ENCODE peak calls at places on chromosomes 12 and 14, in eight cellular contexts. One of them, this sample, is unnamed.

GRCh38 chr14:94423465-94424056 is 29.0 kb downstream of the SERPINA11 start:
- DNase-seq in Caco-2: peak; percentile 80
- DNase-seq in heart left ventricle: peak; percentile 48
- DNase-seq in WTC11: peak; percentile 90
- DNase-seq in adrenal gland: peak; percentile 82
- DNase-seq in left ventricle myocardium inferior: peak; percentile 55
- DNase-seq in cardiac muscle cell: peak; percentile 87
- DNase-seq in endothelial cell of umbilical vein: peak; percentile 41
- DNase-seq in this sample: peak; percentile 72

GRCh38 chr14:75399819-75400678 is 27.8 kb upstream of the JDP2 start:
- DNase-seq in left ventricle myocardium inferior: peak; percentile 90
- DNase-seq in cardiac muscle cell: no peak
- DNase-seq in heart left ventricle: peak; percentile 95
- DNase-seq in WTC11: no peak
- DNase-seq in adrenal gland: peak; percentile 99
- DNase-seq in Caco-2: no peak
- DNase-seq in endothelial cell of umbilical vein: peak; percentile 49
- DNase-seq in this sample: peak; percentile 97

GRCh38 chr12:47601071-47601470 is 104.8 kb downstream of the RPAP3 start:
- DNase-seq in Caco-2: no peak
- DNase-seq in heart left ventricle: no peak
- DNase-seq in left ventricle myocardium inferior: no peak
- DNase-seq in cardiac muscle cell: no peak
- DNase-seq in endothelial cell of umbilical vein: no peak
- DNase-seq in WTC11: no peak
- DNase-seq in adrenal gland: no peak
- DNase-seq in this sample: no peak

GRCh38 chr12:111455448-111456320 is 50.0 kb downstream of the SH2B3 start:
- DNase-seq in WTC11: no peak
- DNase-seq in left ventricle myocardium inferior: no peak
- DNase-seq in Caco-2: no peak
- DNase-seq in heart left ventricle: no peak
- DNase-seq in endothelial cell of umbilical vein: no peak
- DNase-seq in adrenal gland: peak; percentile 38
- DNase-seq in cardiac muscle cell: no peak
- DNase-seq in this sample: no peak

GRCh38 chr14:51289169-51289568 is 49.1 kb downstream of the TMX1 start:
- DNase-seq in Caco-2: no peak
- DNase-seq in endothelial cell of umbilical vein: no peak
- DNase-seq in cardiac muscle cell: no peak
- DNase-seq in heart left ventricle: no peak
- DNase-seq in adrenal gland: no peak
- DNase-seq in WTC11: no peak
- DNase-seq in left ventricle myocardium inferior: no peak
- DNase-seq in this sample: no peak

GRCh38 chr12:76074701-76075336 is 9.7 kb downstream of the NAP1L1 start:
- DNase-seq in WTC11: no peak
- DNase-seq in cardiac muscle cell: no peak
- DNase-seq in adrenal gland: no peak
- DNase-seq in Caco-2: no peak
- DNase-seq in endothelial cell of umbilical vein: no peak
- DNase-seq in left ventricle myocardium inferior: no peak
- DNase-seq in heart left ventricle: no peak
- DNase-seq in this sample: no peak

GRCh38 chr12:47730341-47730744 is 5.1 kb upstream of the ENDOU start:
- DNase-seq in Caco-2: no peak
- DNase-seq in adrenal gland: no peak
- DNase-seq in cardiac muscle cell: no peak
- DNase-seq in WTC11: no peak
- DNase-seq in left ventricle myocardium inferior: no peak
- DNase-seq in heart left ventricle: no peak
- DNase-seq in endothelial cell of umbilical vein: no peak
- DNase-seq in this sample: no peak

GRCh38 chr14:65676361-65677014 is 264.0 kb downstream of the FUT8 start:
- DNase-seq in left ventricle myocardium inferior: no peak
- DNase-seq in adrenal gland: no peak
- DNase-seq in Caco-2: no peak
- DNase-seq in cardiac muscle cell: no peak
- DNase-seq in heart left ventricle: no peak
- DNase-seq in WTC11: no peak
- DNase-seq in endothelial cell of umbilical vein: no peak
- DNase-seq in this sample: no peak

GRCh38 chr12:124592481-124593160 is 25.2 kb upstream of the NCOR2 start:
- DNase-seq in heart left ventricle: no peak
- DNase-seq in endothelial cell of umbilical vein: no peak
- DNase-seq in adrenal gland: no peak
- DNase-seq in WTC11: no peak
- DNase-seq in cardiac muscle cell: no peak
- DNase-seq in left ventricle myocardium inferior: no peak
- DNase-seq in Caco-2: no peak
- DNase-seq in this sample: no peak

GRCh38 chr14:73492661-73493060 is 1.9 kb downstream of the RIOX1 start:
- DNase-seq in cardiac muscle cell: no peak
- DNase-seq in Caco-2: no peak
- DNase-seq in left ventricle myocardium inferior: no peak
- DNase-seq in heart left ventricle: no peak
- DNase-seq in endothelial cell of umbilical vein: no peak
- DNase-seq in adrenal gland: no peak
- DNase-seq in WTC11: no peak
- DNase-seq in this sample: no peak

GRCh38 chr14:96586056-96586455 is 83.9 kb downstream of the PAPOLA start:
- DNase-seq in left ventricle myocardium inferior: no peak
- DNase-seq in Caco-2: no peak
- DNase-seq in heart left ventricle: no peak
- DNase-seq in adrenal gland: no peak
- DNase-seq in WTC11: no peak
- DNase-seq in endothelial cell of umbilical vein: no peak
- DNase-seq in cardiac muscle cell: no peak
- DNase-seq in this sample: no peak

GRCh38 chr12:115230576-115230975 is 546.6 kb upstream of the TBX3 start:
- DNase-seq in left ventricle myocardium inferior: no peak
- DNase-seq in adrenal gland: no peak
- DNase-seq in WTC11: no peak
- DNase-seq in cardiac muscle cell: peak; percentile 47
- DNase-seq in endothelial cell of umbilical vein: no peak
- DNase-seq in heart left ventricle: no peak
- DNase-seq in Caco-2: no peak
- DNase-seq in this sample: no peak

GRCh38 chr12:25455696-25456095 is 97.4 kb downstream of the LMNTD1 start:
- DNase-seq in adrenal gland: no peak
- DNase-seq in Caco-2: no peak
- DNase-seq in left ventricle myocardium inferior: no peak
- DNase-seq in cardiac muscle cell: no peak
- DNase-seq in WTC11: no peak
- DNase-seq in heart left ventricle: no peak
- DNase-seq in endothelial cell of umbilical vein: no peak
- DNase-seq in this sample: no peak

DNA sequence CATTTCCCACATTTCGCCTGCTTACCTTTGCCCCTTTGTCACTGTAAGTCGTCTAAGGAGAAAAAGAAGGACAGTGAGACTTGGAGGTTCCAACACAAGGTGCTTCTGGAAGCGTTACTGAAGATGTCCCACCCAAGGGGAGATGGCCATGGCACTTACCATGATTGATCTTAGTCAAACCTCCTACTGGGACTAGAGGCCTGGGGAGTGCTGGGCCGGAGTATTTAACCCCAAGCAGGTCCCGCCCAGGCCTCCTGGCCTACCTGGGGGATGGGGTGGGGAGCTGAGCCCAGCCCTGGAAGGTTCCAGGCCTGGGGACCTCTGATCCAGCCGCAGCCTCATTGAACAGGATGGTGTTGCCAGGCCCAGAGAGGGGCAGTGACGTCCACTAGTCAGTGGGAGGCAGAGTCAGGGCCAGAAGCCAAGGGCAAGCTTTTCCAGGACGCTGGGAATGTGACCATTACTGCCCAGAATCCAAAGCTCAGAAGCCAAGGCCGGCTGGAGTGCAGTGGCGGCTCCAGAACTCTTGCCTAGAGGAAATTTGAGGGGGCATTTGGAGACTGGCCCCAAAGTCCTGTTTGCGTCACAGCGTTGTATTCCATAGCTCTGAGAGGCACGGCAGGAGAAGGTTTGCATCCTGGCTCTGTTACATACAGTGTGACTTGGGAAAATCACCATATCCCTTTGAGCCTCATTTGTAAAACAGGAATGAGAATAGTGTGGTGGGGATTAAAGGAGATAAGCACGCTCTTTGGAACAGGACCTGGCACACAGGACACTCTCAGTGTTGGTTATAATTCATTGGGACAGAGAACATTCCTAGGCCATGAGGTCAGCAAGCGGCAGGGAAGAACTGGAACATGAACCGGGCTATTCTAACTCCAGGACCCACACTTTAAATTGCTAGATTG is at the start of gene HPD:
- DNase-seq in Caco-2: peak; percentile 43
- DNase-seq in left ventricle myocardium inferior: peak; percentile 66
- DNase-seq in endothelial cell of umbilical vein: no peak
- DNase-seq in adrenal gland: peak; percentile 92
- DNase-seq in cardiac muscle cell: no peak
- DNase-seq in heart left ventricle: peak; percentile 80
- DNase-seq in WTC11: peak; percentile 18
- DNase-seq in this sample: no peak
- TF ChIP-seq CTCF in Caco-2: no peak
- TF ChIP-seq CTCF in left ventricle myocardium inferior: no peak
- TF ChIP-seq CTCF in endothelial cell of umbilical vein: no peak
- TF ChIP-seq CTCF in adrenal gland: no peak
- TF ChIP-seq CTCF in cardiac muscle cell: no peak
- TF ChIP-seq CTCF in heart left ventricle: no peak
- TF ChIP-seq CTCF in WTC11: no peak
- TF ChIP-seq CTCF in this sample: no peak

GRCh38 chr14:97655169-97655948 is 858.2 kb downstream of the VRK1 start:
- DNase-seq in adrenal gland: no peak
- DNase-seq in endothelial cell of umbilical vein: no peak
- DNase-seq in left ventricle myocardium inferior: no peak
- DNase-seq in Caco-2: no peak
- DNase-seq in WTC11: no peak
- DNase-seq in heart left ventricle: no peak
- DNase-seq in cardiac muscle cell: no peak
- DNase-seq in this sample: no peak
- TF ChIP-seq CTCF in adrenal gland: peak; percentile 14
- TF ChIP-seq CTCF in endothelial cell of umbilical vein: no peak
- TF ChIP-seq CTCF in left ventricle myocardium inferior: no peak
- TF ChIP-seq CTCF in Caco-2: no peak
- TF ChIP-seq CTCF in WTC11: no peak
- TF ChIP-seq CTCF in heart left ventricle: no peak
- TF ChIP-seq CTCF in cardiac muscle cell: no peak
- TF ChIP-seq CTCF in this sample: no peak

GRCh38 chr12:104342147-104342546 is 38.6 kb downstream of the EID3 start:
- DNase-seq in Caco-2: no peak
- DNase-seq in left ventricle myocardium inferior: no peak
- DNase-seq in endothelial cell of umbilical vein: no peak
- DNase-seq in heart left ventricle: no peak
- DNase-seq in WTC11: no peak
- DNase-seq in cardiac muscle cell: no peak
- DNase-seq in adrenal gland: no peak
- DNase-seq in this sample: no peak

GRCh38 chr12:104340917-104341611 is 37.5 kb downstream of the EID3 start:
- DNase-seq in heart left ventricle: no peak
- DNase-seq in left ventricle myocardium inferior: no peak
- DNase-seq in Caco-2: no peak
- DNase-seq in WTC11: no peak
- DNase-seq in endothelial cell of umbilical vein: no peak
- DNase-seq in adrenal gland: no peak
- DNase-seq in cardiac muscle cell: no peak
- DNase-seq in this sample: no peak

GRCh38 chr12:104337030-104337558 is 33.6 kb downstream of the EID3 start:
- DNase-seq in cardiac muscle cell: no peak
- DNase-seq in endothelial cell of umbilical vein: no peak
- DNase-seq in Caco-2: no peak
- DNase-seq in adrenal gland: no peak
- DNase-seq in left ventricle myocardium inferior: no peak
- DNase-seq in heart left ventricle: no peak
- DNase-seq in WTC11: no peak
- DNase-seq in this sample: no peak

GRCh38 chr12:104340177-104340576 is 36.6 kb downstream of the EID3 start:
- DNase-seq in adrenal gland: peak; percentile 42
- DNase-seq in heart left ventricle: no peak
- DNase-seq in endothelial cell of umbilical vein: peak; percentile 41
- DNase-seq in WTC11: no peak
- DNase-seq in cardiac muscle cell: no peak
- DNase-seq in Caco-2: no peak
- DNase-seq in left ventricle myocardium inferior: no peak
- DNase-seq in this sample: no peak

DNA sequence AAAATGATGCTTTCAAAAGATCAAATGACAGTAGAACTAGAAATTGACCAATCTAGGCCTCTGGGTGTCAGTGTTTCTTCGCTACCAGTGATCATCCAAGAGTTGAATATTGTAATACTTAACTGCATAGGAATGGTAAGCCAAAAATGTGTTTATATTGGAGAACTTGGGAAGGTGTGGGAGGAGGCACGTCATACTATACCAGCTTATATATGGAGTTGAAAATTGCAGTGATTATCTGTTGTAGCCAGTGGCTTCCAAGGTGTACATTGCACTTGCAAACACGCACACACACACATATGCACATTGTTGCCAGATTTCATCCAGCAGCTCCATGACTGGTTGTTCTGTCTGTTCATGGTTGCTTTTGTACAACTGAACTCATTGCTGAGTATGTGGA is 36.1 kb downstream of the EID3 start:
- DNase-seq in cardiac muscle cell: no peak
- DNase-seq in heart left ventricle: no peak
- DNase-seq in adrenal gland: no peak
- DNase-seq in Caco-2: no peak
- DNase-seq in WTC11: no peak
- DNase-seq in endothelial cell of umbilical vein: no peak
- DNase-seq in left ventricle myocardium inferior: no peak
- DNase-seq in this sample: no peak
- TF ChIP-seq CTCF in cardiac muscle cell: no peak
- TF ChIP-seq CTCF in heart left ventricle: no peak
- TF ChIP-seq CTCF in adrenal gland: no peak
- TF ChIP-seq CTCF in Caco-2: no peak
- TF ChIP-seq CTCF in WTC11: no peak
- TF ChIP-seq CTCF in endothelial cell of umbilical vein: no peak
- TF ChIP-seq CTCF in left ventricle myocardium inferior: no peak
- TF ChIP-seq CTCF in this sample: peak; percentile 21

DNA sequence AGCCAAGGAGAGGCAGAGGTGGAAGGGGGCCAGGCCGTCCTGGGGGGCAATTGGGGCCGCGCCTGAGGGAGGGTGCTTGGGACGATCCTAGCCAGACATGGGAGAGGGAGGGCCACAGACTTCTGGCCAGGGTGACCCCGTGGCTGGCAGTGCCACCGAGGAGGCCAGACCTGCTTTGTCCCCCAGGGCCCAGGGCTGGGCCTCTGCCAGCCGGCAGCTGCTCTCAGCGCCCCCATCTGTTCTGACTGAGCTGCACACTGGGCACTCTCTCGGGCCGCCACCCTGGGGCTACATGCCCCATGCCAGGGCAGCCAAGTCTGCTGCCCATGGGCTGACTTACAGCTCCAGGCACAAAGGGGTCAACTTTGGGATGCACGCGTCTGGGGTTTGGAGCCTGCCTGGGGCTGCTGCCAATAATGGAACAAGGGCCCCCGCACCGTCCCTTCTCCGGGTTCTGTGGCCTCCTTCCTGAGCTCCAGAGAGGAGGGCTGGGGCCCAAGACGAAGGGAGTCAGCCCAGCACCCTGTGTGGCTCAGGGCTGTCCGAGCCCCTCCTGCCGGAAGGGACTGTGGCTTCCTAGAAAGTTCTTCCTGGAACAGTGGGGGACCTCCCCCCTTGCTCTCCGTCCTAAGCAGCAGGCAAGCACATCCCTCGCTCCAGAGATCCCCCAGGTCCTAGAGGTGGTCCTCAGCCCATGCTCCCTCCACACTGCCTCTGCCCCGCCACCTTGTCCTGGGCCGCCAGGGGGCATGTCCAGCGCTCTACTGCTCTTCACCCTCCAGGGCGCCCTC is 1.1 kb downstream of the ADSS1 start:
- DNase-seq in endothelial cell of umbilical vein: no peak
- DNase-seq in left ventricle myocardium inferior: peak; percentile 70
- DNase-seq in adrenal gland: peak; percentile 37
- DNase-seq in heart left ventricle: peak; percentile 86
- DNase-seq in WTC11: peak; percentile 59
- DNase-seq in Caco-2: no peak
- DNase-seq in cardiac muscle cell: peak; percentile 39
- DNase-seq in this sample: no peak
- TF ChIP-seq CTCF in endothelial cell of umbilical vein: no peak
- TF ChIP-seq CTCF in left ventricle myocardium inferior: peak; percentile 10
- TF ChIP-seq CTCF in adrenal gland: no peak
- TF ChIP-seq CTCF in heart left ventricle: peak; percentile 28
- TF ChIP-seq CTCF in WTC11: no peak
- TF ChIP-seq CTCF in Caco-2: no peak
- TF ChIP-seq CTCF in cardiac muscle cell: peak; percentile 45
- TF ChIP-seq CTCF in this sample: no peak